ENCODE peak calls at places on chromosome 1, in eight cellular contexts. One of them, this sample, is unnamed.

GRCh38 chr1:193951989-193952388 is 765.6 kb upstream of the B3GALT2 start:
- DNase-seq in effector CD4-positive, alpha-beta T cell: no peak
- DNase-seq in 8988T: no peak
- DNase-seq in GM04504: no peak
- DNase-seq in kidney glomerular epithelial cell: no peak
- DNase-seq in left ventricle myocardium inferior: no peak
- DNase-seq in NCI-H146: no peak
- DNase-seq in KG1: no peak
- DNase-seq in this sample: no peak

GRCh38 chr1:54950361-54951163 is 29.9 kb upstream of the TMEM61 start:
- DNase-seq in effector CD4-positive, alpha-beta T cell: peak
- DNase-seq in 8988T: peak
- DNase-seq in GM04504: peak
- DNase-seq in kidney glomerular epithelial cell: peak
- DNase-seq in left ventricle myocardium inferior: peak
- DNase-seq in NCI-H146: peak
- DNase-seq in KG1: peak
- DNase-seq in this sample: peak

GRCh38 chr1:182291584-182292192 is 99.9 kb downstream of the GLUL start:
- DNase-seq in effector CD4-positive, alpha-beta T cell: no peak
- DNase-seq in 8988T: no peak
- DNase-seq in GM04504: no peak
- DNase-seq in kidney glomerular epithelial cell: no peak
- DNase-seq in left ventricle myocardium inferior: no peak
- DNase-seq in NCI-H146: no peak
- DNase-seq in KG1: no peak
- DNase-seq in this sample: no peak

GRCh38 chr1:224433041-224433670 is 1.4 kb downstream of the WDR26 start:
- DNase-seq in effector CD4-positive, alpha-beta T cell: peak
- DNase-seq in 8988T: no peak
- DNase-seq in GM04504: no peak
- DNase-seq in kidney glomerular epithelial cell: peak
- DNase-seq in left ventricle myocardium inferior: no peak
- DNase-seq in NCI-H146: peak
- DNase-seq in KG1: no peak
- DNase-seq in this sample: peak

GRCh38 chr1:10424034-10424433 is 6.2 kb upstream of the CENPS start:
- DNase-seq in effector CD4-positive, alpha-beta T cell: no peak
- DNase-seq in 8988T: no peak
- DNase-seq in GM04504: peak
- DNase-seq in kidney glomerular epithelial cell: no peak
- DNase-seq in left ventricle myocardium inferior: peak
- DNase-seq in NCI-H146: no peak
- DNase-seq in KG1: no peak
- DNase-seq in this sample: no peak

GRCh38 chr1:160209041-160209655 is 4.0 kb downstream of the PEA15 start:
- DNase-seq in effector CD4-positive, alpha-beta T cell: no peak
- DNase-seq in 8988T: no peak
- DNase-seq in GM04504: no peak
- DNase-seq in kidney glomerular epithelial cell: no peak
- DNase-seq in left ventricle myocardium inferior: no peak
- DNase-seq in NCI-H146: no peak
- DNase-seq in KG1: no peak
- DNase-seq in this sample: no peak

GRCh38 chr1:221435510-221435909 is 306.4 kb downstream of the DUSP10 start:
- DNase-seq in effector CD4-positive, alpha-beta T cell: no peak
- DNase-seq in 8988T: no peak
- DNase-seq in GM04504: no peak
- DNase-seq in kidney glomerular epithelial cell: peak
- DNase-seq in left ventricle myocardium inferior: no peak
- DNase-seq in NCI-H146: peak
- DNase-seq in KG1: peak
- DNase-seq in this sample: peak

GRCh38 chr1:186082235-186082937 is 292.7 kb downstream of the TPR start:
- DNase-seq in effector CD4-positive, alpha-beta T cell: no peak
- DNase-seq in 8988T: no peak
- DNase-seq in GM04504: peak
- DNase-seq in kidney glomerular epithelial cell: peak
- DNase-seq in left ventricle myocardium inferior: peak
- DNase-seq in NCI-H146: peak
- DNase-seq in KG1: peak
- DNase-seq in this sample: no peak

GRCh38 chr1:228810855-228811654 is 75.8 kb downstream of the RHOU start:
- DNase-seq in effector CD4-positive, alpha-beta T cell: no peak
- DNase-seq in 8988T: no peak
- DNase-seq in GM04504: no peak
- DNase-seq in kidney glomerular epithelial cell: no peak
- DNase-seq in left ventricle myocardium inferior: no peak
- DNase-seq in NCI-H146: no peak
- DNase-seq in KG1: no peak
- DNase-seq in this sample: peak

GRCh38 chr1:76868154-76868882 is 1.0 kb downstream of the ST6GALNAC5 start:
- DNase-seq in effector CD4-positive, alpha-beta T cell: no peak
- DNase-seq in 8988T: no peak
- DNase-seq in GM04504: no peak
- DNase-seq in kidney glomerular epithelial cell: no peak
- DNase-seq in left ventricle myocardium inferior: no peak
- DNase-seq in NCI-H146: peak
- DNase-seq in KG1: peak
- DNase-seq in this sample: peak

GRCh38 chr1:178503849-178504248 is 7.1 kb upstream of the CLEC20A start:
- DNase-seq in effector CD4-positive, alpha-beta T cell: no peak
- DNase-seq in 8988T: no peak
- DNase-seq in GM04504: no peak
- DNase-seq in kidney glomerular epithelial cell: no peak
- DNase-seq in left ventricle myocardium inferior: no peak
- DNase-seq in NCI-H146: no peak
- DNase-seq in KG1: no peak
- DNase-seq in this sample: no peak

GRCh38 chr1:115324649-115325420 is 13.2 kb downstream of the NGF start:
- DNase-seq in effector CD4-positive, alpha-beta T cell: no peak
- DNase-seq in 8988T: no peak
- DNase-seq in GM04504: no peak
- DNase-seq in kidney glomerular epithelial cell: no peak
- DNase-seq in left ventricle myocardium inferior: no peak
- DNase-seq in NCI-H146: no peak
- DNase-seq in KG1: no peak
- DNase-seq in this sample: no peak

GRCh38 chr1:83741348-83741747 is 257.6 kb downstream of the TTLL7 start:
- DNase-seq in effector CD4-positive, alpha-beta T cell: no peak
- DNase-seq in 8988T: no peak
- DNase-seq in GM04504: no peak
- DNase-seq in kidney glomerular epithelial cell: peak
- DNase-seq in left ventricle myocardium inferior: no peak
- DNase-seq in NCI-H146: no peak
- DNase-seq in KG1: no peak
- DNase-seq in this sample: no peak

GRCh38 chr1:203682401-203683383 is 56.1 kb downstream of the ATP2B4 start:
- DNase-seq in effector CD4-positive, alpha-beta T cell: peak
- DNase-seq in 8988T: no peak
- DNase-seq in GM04504: no peak
- DNase-seq in kidney glomerular epithelial cell: no peak
- DNase-seq in left ventricle myocardium inferior: no peak
- DNase-seq in NCI-H146: no peak
- DNase-seq in KG1: no peak
- DNase-seq in this sample: peak

GRCh38 chr1:230879781-230880180 is 11.5 kb upstream of the C1orf198 start:
- DNase-seq in effector CD4-positive, alpha-beta T cell: no peak
- DNase-seq in 8988T: no peak
- DNase-seq in GM04504: no peak
- DNase-seq in kidney glomerular epithelial cell: no peak
- DNase-seq in left ventricle myocardium inferior: no peak
- DNase-seq in NCI-H146: no peak
- DNase-seq in KG1: no peak
- DNase-seq in this sample: no peak

GRCh38 chr1:39128959-39129358 is 75.5 kb upstream of the MACF1 start:
- DNase-seq in effector CD4-positive, alpha-beta T cell: no peak
- DNase-seq in 8988T: no peak
- DNase-seq in GM04504: no peak
- DNase-seq in kidney glomerular epithelial cell: no peak
- DNase-seq in left ventricle myocardium inferior: no peak
- DNase-seq in NCI-H146: no peak
- DNase-seq in KG1: no peak
- DNase-seq in this sample: no peak

GRCh38 chr1:154186177-154186576 is 5.7 kb downstream of the TPM3 start:
- DNase-seq in effector CD4-positive, alpha-beta T cell: peak
- DNase-seq in 8988T: peak
- DNase-seq in GM04504: no peak
- DNase-seq in kidney glomerular epithelial cell: peak
- DNase-seq in left ventricle myocardium inferior: peak
- DNase-seq in NCI-H146: peak
- DNase-seq in KG1: peak
- DNase-seq in this sample: peak

GRCh38 chr1:215631489-215631888 is 64.4 kb downstream of the KCTD3 start:
- DNase-seq in effector CD4-positive, alpha-beta T cell: no peak
- DNase-seq in 8988T: no peak
- DNase-seq in GM04504: peak
- DNase-seq in kidney glomerular epithelial cell: peak
- DNase-seq in left ventricle myocardium inferior: no peak
- DNase-seq in NCI-H146: peak
- DNase-seq in KG1: no peak
- DNase-seq in this sample: no peak

GRCh38 chr1:20375563-20375962 is 84.9 kb downstream of the VWA5B1 start:
- DNase-seq in effector CD4-positive, alpha-beta T cell: no peak
- DNase-seq in 8988T: no peak
- DNase-seq in GM04504: peak
- DNase-seq in kidney glomerular epithelial cell: no peak
- DNase-seq in left ventricle myocardium inferior: no peak
- DNase-seq in NCI-H146: no peak
- DNase-seq in KG1: no peak
- DNase-seq in this sample: no peak

GRCh38 chr1:118147542-118147941 is 37.5 kb downstream of the SPAG17 start:
- DNase-seq in effector CD4-positive, alpha-beta T cell: no peak
- DNase-seq in 8988T: no peak
- DNase-seq in GM04504: no peak
- DNase-seq in kidney glomerular epithelial cell: peak
- DNase-seq in left ventricle myocardium inferior: no peak
- DNase-seq in NCI-H146: no peak
- DNase-seq in KG1: no peak
- DNase-seq in this sample: no peak

GRCh38 chr1:156076609-156077429 is 5.4 kb downstream of the MEX3A start:
- DNase-seq in effector CD4-positive, alpha-beta T cell: no peak
- DNase-seq in 8988T: no peak
- DNase-seq in GM04504: no peak
- DNase-seq in kidney glomerular epithelial cell: no peak
- DNase-seq in left ventricle myocardium inferior: peak
- DNase-seq in NCI-H146: no peak
- DNase-seq in KG1: no peak
- DNase-seq in this sample: no peak